ENCODE peak calls at places on chromosomes 13 and 19, in nine cellular contexts. G, Y, W, R, T, J, X, U and Q are unnamed samples.

GRCh38 chr13:77239312-77239711 is 87.6 kb downstream of the MYCBP2 start:
- DNase-seq in Y (no peak), G (no peak), T (peak), J (peak), W (no peak), X (no peak), R (no peak), U (no peak), Q (no peak)

GRCh38 chr19:6587093-6587820 is 3.7 kb downstream of the CD70 start:
- DNase-seq in J (no peak), W (no peak), X (peak), R (no peak), Y (no peak), T (no peak), U (peak), G (no peak), Q (no peak)

GRCh38 chr13:44565881-44566280 is 10.2 kb downstream of the TSC22D1 start:
- DNase-seq in G (no peak), X (no peak), U (no peak), J (no peak), R (no peak), W (no peak), T (peak), Y (no peak), Q (no peak)

GRCh38 chr19:33241530-33242101 is 16.0 kb upstream of the SLC7A10 start:
- DNase-seq in R (no peak), U (peak), G (no peak), J (peak), X (peak), W (no peak), Y (no peak), T (no peak), Q (no peak)

GRCh38 chr19:14603990-14604387 is 21.1 kb downstream of the CLEC17A start:
- DNase-seq in G (no peak), X (no peak), W (no peak), Y (no peak), J (no peak), R (no peak), T (no peak), U (no peak), Q (no peak)

GRCh38 chr13:44140146-44140545 is 233.5 kb upstream of the SERP2 start:
- DNase-seq in T (no peak), G (no peak), Y (no peak), R (no peak), J (no peak), U (peak), W (no peak), X (no peak), Q (no peak)

GRCh38 chr19:38183227-38183914 is 40.7 kb downstream of the DPF1 start:
- DNase-seq in J (no peak), X (peak), U (peak), R (no peak), W (no peak), T (no peak), G (no peak), Y (peak), Q (no peak)

GRCh38 chr19:13029893-13030292 is 34.6 kb downstream of the NFIX start:
- DNase-seq in X (peak), G (no peak), Y (no peak), U (peak), R (no peak), W (no peak), T (no peak), J (peak), Q (no peak)

GRCh38 chr13:51502206-51502651 is 49.4 kb upstream of the INTS6 start:
- DNase-seq in T (peak), G (no peak), U (no peak), R (no peak), W (no peak), X (no peak), J (no peak), Y (no peak), Q (no peak)

GRCh38 chr13:92677571-92677970 is 549.0 kb upstream of the GPC6 start:
- DNase-seq in W (no peak), T (no peak), J (no peak), G (no peak), R (no peak), X (no peak), U (peak), Y (no peak), Q (no peak)

GRCh38 chr13:88217372-88217771 is 546.2 kb downstream of the SLITRK5 start:
- DNase-seq in J (peak), T (no peak), X (no peak), U (no peak), W (no peak), R (no peak), Y (no peak), G (no peak), Q (no peak)

GRCh38 chr19:8144273-8144672 is 5.1 kb downstream of the FBN3 start:
- DNase-seq in J (no peak), G (no peak), T (no peak), U (no peak), R (no peak), W (no peak), Y (no peak), X (no peak), Q (no peak)

GRCh38 chr13:80871481-80871880 is 530.6 kb upstream of the SPRY2 start:
- DNase-seq in X (peak), R (no peak), Y (no peak), G (no peak), U (no peak), J (peak), W (no peak), T (no peak), Q (no peak)

GRCh38 chr13:92436927-92437326 is 789.7 kb upstream of the GPC6 start:
- DNase-seq in J (no peak), R (no peak), G (no peak), T (no peak), U (peak), Y (no peak), X (no peak), W (no peak), Q (no peak)

GRCh38 chr19:16626796-16627193 is 1.2 kb downstream of the MED26 start:
- DNase-seq in U (no peak), W (no peak), X (no peak), J (no peak), R (no peak), G (no peak), T (no peak), Y (no peak), Q (no peak)

GRCh38 chr13:59997976-59998375 is 165.8 kb downstream of the DIAPH3 start:
- DNase-seq in U (no peak), G (no peak), Y (no peak), J (no peak), X (no peak), T (peak), W (no peak), R (no peak), Q (no peak)

GRCh38 chr13:72745260-72745659 is 17.5 kb downstream of the BORA start:
- DNase-seq in U (no peak), J (no peak), T (peak), X (no peak), G (no peak), R (no peak), W (no peak), Y (no peak), Q (no peak)

GRCh38 chr13:46593403-46593802 is 40.4 kb downstream of the LRCH1 start:
- DNase-seq in X (no peak), Y (no peak), W (peak), U (no peak), J (no peak), R (no peak), G (no peak), T (no peak), Q (no peak)

GRCh38 chr19:51139299-51140018 is 2.6 kb upstream of the SIGLEC7 start:
- DNase-seq in Y (no peak), U (no peak), X (no peak), J (no peak), T (no peak), R (no peak), G (no peak), W (no peak), Q (no peak)

GRCh38 chr19:4318460-4318859 is 14.1 kb downstream of the FSD1 start:
- DNase-seq in W (no peak), Y (no peak), J (no peak), R (no peak), X (no peak), T (no peak), G (no peak), U (no peak), Q (no peak)

GRCh38 chr13:34914416-34914815 is 27.7 kb upstream of the NBEA start:
- DNase-seq in W (no peak), T (no peak), Y (no peak), J (no peak), U (peak), X (no peak), R (no peak), G (no peak), Q (no peak)

GRCh38 chr13:34913040-34913439 is 29.0 kb upstream of the NBEA start:
- DNase-seq in T (no peak), X (peak), G (no peak), J (peak), R (no peak), Y (no peak), W (no peak), U (peak), Q (no peak)

DNA sequence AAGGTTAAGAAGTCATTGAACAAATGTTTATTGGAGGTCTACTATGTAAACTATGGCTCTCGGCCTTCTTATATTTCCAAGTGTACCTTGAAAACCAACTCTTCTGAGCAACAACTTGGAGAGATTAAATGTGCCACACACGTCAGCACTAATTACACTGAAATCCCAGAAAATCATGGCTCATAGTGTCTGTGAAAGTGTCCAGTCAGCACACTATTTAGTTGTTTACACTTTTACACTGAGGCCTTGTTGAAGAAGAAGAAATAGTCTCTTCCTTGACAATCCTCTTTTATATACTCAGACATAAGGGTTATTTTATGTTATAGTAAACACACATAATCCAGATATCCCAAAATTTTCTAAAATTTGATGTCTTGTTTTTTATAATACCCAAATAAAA is 30.9 kb upstream of the NBEA start:
- DNase-seq in T (no peak), J (no peak), U (no peak), Y (no peak), R (no peak), X (no peak), G (no peak), W (no peak), Q (no peak)
- TF ChIP-seq CTCF in T (no peak), J (no peak), U (no peak), Y (no peak), R (no peak), X (no peak), G (no peak), W (no peak), Q (no peak)

GRCh38 chr13:113220877-113221276 is 11.5 kb downstream of the CUL4A start:
- DNase-seq in G (no peak), R (no peak), T (no peak), U (peak), W (no peak), J (no peak), Y (peak), X (peak), Q (no peak)
- TF ChIP-seq CTCF in G (no peak), R (no peak), T (peak), U (peak), W (peak), J (no peak), Y (peak), X (peak), Q (no peak)

GRCh38 chr19:41887711-41888382 is 4.9 kb downstream of the ARHGEF1 start:
- DNase-seq in W (peak), G (peak), U (peak), Y (no peak), J (peak), X (no peak), R (no peak), T (peak), Q (no peak)
- TF ChIP-seq CTCF in W (peak), G (peak), U (peak), Y (no peak), J (peak), X (peak), R (no peak), T (no peak), Q (no peak)

GRCh38 chr19:623175-623916 is 10.0 kb downstream of the POLRMT start:
- DNase-seq in R (no peak), T (no peak), Y (no peak), W (no peak), U (no peak), J (no peak), G (no peak), X (no peak), Q (no peak)

GRCh38 chr19:625257-625656 is 8.1 kb downstream of the POLRMT start:
- DNase-seq in R (no peak), J (no peak), U (no peak), T (no peak), X (no peak), Y (no peak), W (no peak), G (no peak), Q (no peak)

GRCh38 chr19:624433-625109 is 8.8 kb downstream of the POLRMT start:
- DNase-seq in Y (no peak), X (no peak), U (no peak), J (no peak), R (no peak), T (no peak), W (no peak), G (no peak), Q (no peak)

GRCh38 chr19:622666-623065 is 10.7 kb downstream of the POLRMT start:
- DNase-seq in R (no peak), U (no peak), G (no peak), W (no peak), T (no peak), Y (no peak), J (no peak), X (no peak), Q (no peak)

DNA sequence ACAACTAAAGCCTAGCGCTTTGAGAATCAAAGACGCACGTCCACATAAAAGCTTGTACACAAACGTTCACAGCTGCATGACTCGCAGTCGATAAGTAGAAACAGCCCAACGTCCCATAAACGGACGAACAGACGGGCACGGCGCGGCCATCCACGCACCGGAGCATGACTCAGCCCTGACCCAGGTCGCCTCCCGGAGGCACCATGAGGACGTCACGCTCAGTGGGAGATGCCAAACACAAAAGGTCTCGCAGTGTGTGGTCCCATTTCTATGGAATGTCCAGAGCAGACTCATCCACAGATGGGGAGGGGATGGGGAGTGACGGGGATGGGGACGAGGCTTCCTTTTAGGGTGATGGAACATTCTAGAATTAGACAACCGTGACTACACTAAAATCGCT is 9.4 kb downstream of the POLRMT start:
- DNase-seq in X (peak), J (no peak), T (peak), U (no peak), R (no peak), G (no peak), W (no peak), Y (no peak), Q (no peak)
- TF ChIP-seq CTCF in X (no peak), J (no peak), T (no peak), U (peak), R (no peak), G (no peak), W (no peak), Y (no peak), Q (no peak)

DNA sequence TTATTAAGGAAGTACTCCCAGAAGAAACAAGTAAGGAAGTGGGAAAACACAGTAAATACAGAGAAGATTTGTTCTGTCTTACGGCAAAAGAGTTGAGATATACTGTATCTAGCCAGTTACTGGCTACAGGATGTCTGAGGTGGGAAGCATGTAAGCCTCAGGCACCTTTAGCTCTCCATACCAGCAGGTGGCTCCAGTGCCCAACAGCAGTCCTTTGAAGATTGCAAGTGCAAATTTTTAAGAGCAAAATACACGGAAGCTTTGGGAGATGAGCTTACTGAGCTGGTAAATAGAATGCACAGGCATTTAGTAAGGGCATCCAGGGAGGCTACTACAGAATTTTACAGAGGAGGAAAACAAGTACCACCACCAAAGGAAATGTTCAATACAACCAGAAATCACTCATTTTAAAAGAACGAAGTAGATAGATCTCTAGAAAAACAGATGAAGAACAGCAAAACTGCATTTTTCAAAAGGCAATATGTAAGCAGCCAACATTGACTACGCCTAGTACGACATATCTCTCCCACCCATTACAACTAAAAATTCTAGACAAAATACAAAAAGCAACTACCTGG is 57.9 kb upstream of the VSTM2B start:
- DNase-seq in X (peak), Y (no peak), R (no peak), T (peak), U (peak), W (no peak), J (peak), G (no peak), Q (no peak)
- TF ChIP-seq CTCF in X (peak), Y (no peak), R (no peak), T (peak), U (peak), W (no peak), J (peak), G (no peak), Q (peak)

GRCh38 chr19:58154287-58154678 is 3.7 kb upstream of the ZNF329 start:
- DNase-seq in Y (peak), X (peak), W (no peak), J (no peak), G (no peak), R (no peak), T (peak), U (peak), Q (no peak)

GRCh38 chr19:58150328-58150921 is at the start of gene ZNF329:
- DNase-seq in T (peak), X (peak), G (peak), U (peak), W (peak), J (peak), Y (peak), R (peak), Q (peak)

GRCh38 chr19:58153386-58153785 is 2.8 kb upstream of the ZNF329 start:
- DNase-seq in T (no peak), X (no peak), G (no peak), U (no peak), R (no peak), W (no peak), Y (no peak), J (no peak), Q (no peak)

GRCh38 chr19:58157045-58157728 is 6.6 kb upstream of the ZNF329 start:
- DNase-seq in Y (no peak), J (no peak), R (no peak), G (no peak), U (peak), W (no peak), T (no peak), X (no peak), Q (no peak)

GRCh38 chr19:58154679-58155648 is 4.4 kb upstream of the ZNF329 start:
- DNase-seq in J (peak), W (peak), Y (peak), T (peak), X (peak), R (peak), U (peak), G (peak), Q (peak)
- TF ChIP-seq CTCF in J (peak), W (peak), Y (peak), T (peak), X (peak), R (peak), U (peak), G (peak), Q (peak)